ENCODE peak calls at places on chromosome 7, in four cellular contexts. A is HepG2, T is heart right ventricle, G is fibroblast of lung. N is an unnamed sample. For H3K4me1, the result is how much of the 10 kb centered on the place peaks cover.

GRCh38 chr7:31761646-31762045 is 74.6 kb downstream of the PPP1R17 start:
- DNase-seq in G (no peak), A (no peak), T (peak), N (no peak)

GRCh38 chr7:85106719-85107118 is 80.1 kb downstream of the SEMA3D start:
- DNase-seq in G (no peak), T (no peak), A (no peak), N (no peak)

GRCh38 chr7:13982940-13983677 is 6.4 kb downstream of the ETV1 start:
- DNase-seq in T (no peak), G (peak), A (no peak), N (no peak)

GRCh38 chr7:133190172-133190528 is 62.7 kb upstream of the EXOC4 start:
- DNase-seq in G (no peak), T (no peak), A (no peak), N (no peak)

GRCh38 chr7:143279186-143280098 is 5.3 kb upstream of the TMEM139 start:
- DNase-seq in A (peak), G (peak), T (no peak), N (no peak)

GRCh38 chr7:31126976-31127375 is 74.9 kb downstream of the ADCYAP1R1 start:
- DNase-seq in T (no peak), G (peak), A (no peak), N (no peak)

GRCh38 chr7:141369422-141369821 is 181.8 kb upstream of the AGK start:
- DNase-seq in T (peak), A (no peak), G (peak), N (no peak)

GRCh38 chr7:148738737-148739535 is 40.2 kb downstream of the CUL1 start:
- DNase-seq in G (no peak), A (no peak), T (no peak), N (no peak)

GRCh38 chr7:148607151-148607661 is 16.6 kb downstream of the C7orf33 start:
- DNase-seq in G (no peak), T (no peak), A (no peak), N (no peak)

GRCh38 chr7:1018334-1018695 is 26.0 kb upstream of the GPR146 start:
- DNase-seq in T (no peak), A (no peak), G (no peak), N (no peak)
- H3K4me1 ChIP-seq in T (under half), A (under half), G (under half), N (under half)

GRCh38 chr7:139094596-139094995 is 14.9 kb downstream of the ZC3HAV1 start:
- DNase-seq in G (no peak), T (no peak), A (no peak), N (no peak)

GRCh38 chr7:139095194-139095659 is 14.3 kb downstream of the ZC3HAV1 start:
- DNase-seq in G (no peak), T (no peak), A (no peak), N (no peak)

GRCh38 chr7:139091677-139091996 is 17.9 kb downstream of the ZC3HAV1 start:
- DNase-seq in T (no peak), G (no peak), A (no peak), N (no peak)

GRCh38 chr7:139092090-139092796 is 17.3 kb downstream of the ZC3HAV1 start:
- DNase-seq in G (no peak), A (no peak), T (no peak), N (no peak)

DNA sequence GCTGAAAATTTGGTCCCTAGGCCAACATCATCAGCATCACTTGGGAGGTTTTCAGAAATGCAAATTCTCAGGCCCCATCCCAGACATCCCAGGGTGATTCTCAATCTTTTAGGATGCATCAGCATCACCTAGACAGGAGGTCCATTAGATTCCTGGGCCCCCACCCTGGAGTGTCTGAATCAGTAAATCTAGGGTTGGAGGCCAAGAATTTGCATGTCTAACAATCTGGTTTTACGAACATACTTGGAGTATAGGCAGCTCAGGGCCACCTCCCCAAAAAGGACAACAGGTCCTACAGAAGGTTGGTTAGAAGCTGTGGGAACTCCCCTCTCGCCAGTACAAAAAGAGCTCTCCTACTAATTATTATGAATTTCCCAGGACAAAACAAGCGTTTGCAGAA is 15.5 kb downstream of the ZC3HAV1 start:
- DNase-seq in T (no peak), G (no peak), A (no peak), N (no peak)
- H3K4me3 ChIP-seq in T (no peak), G (no peak), A (no peak), N (no peak)

DNA sequence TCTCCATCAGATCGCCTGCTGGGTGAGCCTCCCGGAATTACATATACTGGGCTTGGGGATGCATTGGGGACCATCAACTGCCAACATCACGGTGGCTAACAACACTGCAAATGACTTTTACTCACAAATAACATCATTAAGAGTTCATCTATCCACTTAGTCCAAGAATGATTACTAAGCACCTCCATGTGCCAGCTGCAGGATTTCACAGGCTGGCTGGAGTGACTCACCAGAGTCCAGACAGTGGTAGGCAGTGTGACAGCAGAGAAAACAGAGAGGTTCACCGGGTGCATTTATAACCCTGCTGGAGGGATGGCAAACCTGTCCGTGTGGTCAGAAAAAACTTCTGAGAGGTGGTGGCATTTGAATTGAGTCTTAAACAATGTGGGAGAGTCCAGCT is 3.2 kb upstream of the IGFBP3 start:
- DNase-seq in T (no peak), A (no peak), G (peak), N (no peak)
- H3K27ac ChIP-seq in T (no peak), A (no peak), G (no peak), N (peak)

GRCh38 chr7:22563115-22563514 is 63.1 kb upstream of the STEAP1B start:
- DNase-seq in A (no peak), G (no peak), T (no peak), N (no peak)
- H3K4me1 ChIP-seq in A (under half), G (under half), T (half or more), N (under half)

DNA sequence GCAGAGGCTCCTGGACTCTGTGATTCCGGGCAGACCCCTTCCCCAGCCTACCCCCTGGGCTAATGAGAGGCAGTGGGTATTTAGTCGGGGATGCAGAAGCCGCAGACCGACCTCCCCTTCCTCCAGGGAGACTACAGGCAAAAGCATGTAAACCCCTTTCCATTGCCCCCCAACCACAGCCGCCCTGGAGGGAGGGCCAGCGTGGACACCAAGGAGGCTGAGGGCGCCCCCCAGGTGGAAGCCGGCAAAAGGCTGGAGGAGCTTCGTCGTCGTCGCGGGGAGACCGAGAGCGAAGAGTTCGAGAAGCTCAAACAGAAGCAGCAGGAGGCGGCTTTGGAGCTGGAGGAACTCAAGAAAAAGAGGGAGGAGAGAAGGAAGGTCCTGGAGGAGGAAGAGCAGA is 39.0 kb upstream of the AGBL3 start:
- DNase-seq in G (no peak), T (no peak), A (no peak), N (no peak)
- H3K4me3 ChIP-seq in G (no peak), T (no peak), A (no peak), N (no peak)

DNA sequence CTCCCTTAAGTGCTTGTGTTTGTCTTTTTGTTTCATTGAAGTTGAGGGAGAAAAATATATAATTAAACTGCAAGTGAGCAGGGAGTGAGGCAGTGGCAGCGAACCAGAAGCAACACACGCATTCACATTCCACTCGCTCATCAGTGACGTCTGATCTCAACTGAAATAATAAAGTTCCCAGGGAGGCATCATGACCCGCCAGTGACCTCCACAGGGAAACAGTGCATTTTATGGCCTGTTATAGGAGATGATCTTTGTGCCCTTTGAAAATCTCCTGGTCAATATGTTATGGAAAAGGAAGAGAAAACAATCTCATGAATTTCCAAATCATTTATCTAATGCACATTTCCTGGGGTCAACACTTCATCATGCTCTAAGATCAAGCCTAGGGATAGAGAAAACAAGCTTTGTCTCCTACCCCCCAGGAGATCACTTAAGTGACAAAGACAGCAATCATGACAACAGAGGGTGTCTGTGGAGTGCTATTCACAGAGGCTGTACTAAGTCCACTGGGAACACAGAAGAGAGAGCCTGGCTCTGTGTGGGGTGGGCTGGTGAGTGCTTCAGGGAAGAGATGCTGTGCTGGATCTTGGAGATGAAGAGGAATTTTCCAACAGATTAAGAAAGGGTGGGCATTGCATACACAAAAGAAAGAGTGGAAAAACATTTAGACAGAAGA is 613.7 kb upstream of the IGFBP3 start:
- DNase-seq in T (no peak), G (peak), A (no peak), N (no peak)
- H3K27ac ChIP-seq in T (no peak), G (peak), A (no peak), N (peak)

GRCh38 chr7:2843191-2843685 is 870 bp downstream of the GNA12 start:
- DNase-seq in T (no peak), G (no peak), A (no peak), N (no peak)

GRCh38 chr7:2838873-2839578 is 5.1 kb downstream of the GNA12 start:
- DNase-seq in A (no peak), T (no peak), G (no peak), N (no peak)

GRCh38 chr7:2838451-2838850 is 5.7 kb downstream of the GNA12 start:
- DNase-seq in A (no peak), T (no peak), G (no peak), N (no peak)

GRCh38 chr7:2841907-2842306 is 2.2 kb downstream of the GNA12 start:
- DNase-seq in G (no peak), A (no peak), T (no peak), N (no peak)

DNA sequence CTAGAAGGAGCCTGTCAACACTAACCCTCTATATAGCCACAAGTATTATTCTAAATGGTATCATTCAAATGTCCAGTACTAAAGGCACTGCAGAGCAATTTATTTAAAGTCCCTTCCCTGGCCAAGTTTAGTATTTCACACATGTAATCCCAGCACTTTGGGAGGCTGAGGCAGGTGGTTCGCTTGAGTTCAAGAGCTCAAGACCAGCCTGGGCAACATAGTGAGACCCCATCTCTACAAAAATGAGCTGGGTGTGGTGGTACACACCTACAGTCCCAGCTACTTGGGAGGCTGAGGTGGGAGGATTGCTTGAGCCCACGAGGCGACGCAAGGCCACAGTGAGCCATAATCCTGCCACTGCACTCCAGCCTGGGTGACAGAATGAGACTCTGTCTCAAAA is 3.6 kb downstream of the GNA12 start:
- DNase-seq in T (no peak), G (no peak), A (no peak), N (no peak)
- H3K4me1 ChIP-seq in T (half or more), G (under half), A (half or more), N (under half)

GRCh38 chr7:151125459-151125834 is 39.2 kb downstream of the AGAP3 start:
- DNase-seq in T (peak), G (peak), A (no peak), N (no peak)

GRCh38 chr7:151124899-151125399 is 38.7 kb downstream of the AGAP3 start:
- DNase-seq in A (no peak), G (no peak), T (no peak), N (no peak)

GRCh38 chr7:151125835-151126481 is 39.7 kb downstream of the AGAP3 start:
- DNase-seq in T (no peak), G (no peak), A (no peak), N (no peak)

GRCh38 chr7:151128144-151128543 is 39.4 kb downstream of the GBX1 start:
- DNase-seq in G (no peak), T (no peak), A (no peak), N (no peak)

GRCh38 chr7:151126500-151127137 is 40.3 kb downstream of the AGAP3 start:
- DNase-seq in T (no peak), G (no peak), A (no peak), N (no peak)
- H3K4me3 ChIP-seq in T (no peak), G (no peak), A (no peak), N (no peak)

DNA sequence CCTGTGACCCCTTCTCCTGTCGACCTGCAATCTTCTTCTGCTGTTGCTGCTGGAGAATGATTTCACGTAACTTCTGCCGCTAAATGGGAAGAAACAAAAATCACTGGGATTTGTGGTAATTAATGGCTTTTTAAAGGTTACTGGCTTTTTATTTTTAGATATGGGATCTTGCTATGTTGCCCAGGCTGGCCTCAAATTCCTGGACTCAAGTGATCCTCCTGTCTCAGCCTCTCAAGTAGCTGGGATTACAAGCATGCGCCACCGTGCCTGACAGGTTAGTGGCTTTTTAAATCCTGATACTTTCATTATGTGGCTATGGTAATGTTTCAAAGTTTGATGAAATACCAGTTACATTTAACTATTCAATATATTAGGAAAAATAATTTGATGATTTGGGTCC is 154.6 kb downstream of the GALNT11 start:
- DNase-seq in T (no peak), A (no peak), G (no peak), N (no peak)
- H3K27ac ChIP-seq in T (no peak), A (no peak), G (no peak), N (no peak)

N was measured in uterus.